ENCODE peak calls at places on chromosomes 4 and X, in five cellular contexts. R, N, T, W and D are unnamed samples. For H3K9me3, the result is how much of the 10 kb centered on the place peaks cover.

GRCh38 chr4:83128235-83128929 is 13.9 kb upstream of the PLAC8 start:
- DNase-seq in T (peak), N (no peak), W (no peak), R (no peak), D (no peak)

GRCh38 chr4:143433231-143433630 is 80.3 kb upstream of the SMARCA5 start:
- DNase-seq in T (no peak), N (no peak), W (no peak), R (no peak), D (no peak)

GRCh38 chrX:150216716-150217115 is 146.4 kb upstream of the MAMLD1 start:
- DNase-seq in T (no peak), N (no peak), W (no peak), R (no peak), D (no peak)

GRCh38 chr4:4990857-4991540 is 28.3 kb downstream of the CYTL1 start:
- DNase-seq in W (peak), R (peak), T (peak), N (peak), D (peak)

GRCh38 chr4:39348371-39349265 is 17.5 kb downstream of the RFC1 start:
- DNase-seq in R (no peak), W (no peak), N (peak), T (peak), D (no peak)

GRCh38 chr4:7426525-7427171 is 8.1 kb downstream of the PSAPL1 start:
- DNase-seq in W (peak), N (no peak), T (no peak), R (peak), D (peak)

GRCh38 chr4:73450398-73451004 is 14.5 kb downstream of the AFP start:
- DNase-seq in W (peak), N (peak), T (peak), R (no peak), D (no peak)

GRCh38 chr4:123599061-123599919 is 202.7 kb downstream of the SPRY1 start:
- DNase-seq in N (peak), T (peak), W (no peak), R (no peak), D (no peak)

GRCh38 chr4:139711461-139711860 is 45.8 kb downstream of the MGST2 start:
- DNase-seq in W (no peak), T (peak), R (no peak), N (no peak), D (no peak)

GRCh38 chr4:14566518-14566917 is 435.8 kb upstream of the CPEB2 start:
- DNase-seq in R (no peak), T (peak), N (no peak), W (no peak), D (no peak)

GRCh38 chr4:75912968-75913367 is 10.7 kb upstream of the PPEF2 start:
- DNase-seq in N (no peak), R (no peak), W (no peak), T (no peak), D (no peak)

GRCh38 chr4:24791043-24791442 is 4.3 kb upstream of the SOD3 start:
- DNase-seq in T (no peak), W (no peak), R (no peak), N (no peak), D (no peak)

GRCh38 chr4:48173055-48173991 is 39.3 kb upstream of the TXK start:
- DNase-seq in N (peak), R (peak), T (peak), W (no peak), D (no peak)

GRCh38 chr4:16261313-16261878 is 35.1 kb upstream of the TAPT1 start:
- DNase-seq in T (no peak), N (no peak), R (no peak), W (no peak), D (no peak)

GRCh38 chrX:148938348-148938747 is 437.9 kb downstream of the AFF2 start:
- DNase-seq in N (no peak), T (no peak), W (no peak), R (no peak), D (no peak)

GRCh38 chr4:147583876-147584275 is 33.3 kb upstream of the TMEM184C start:
- DNase-seq in N (no peak), W (no peak), R (no peak), T (peak), D (no peak)

GRCh38 chr4:602559-602942 is 22.8 kb upstream of the PDE6B start:
- DNase-seq in N (peak), R (peak), T (no peak), W (no peak), D (no peak)

GRCh38 chrX:49165901-49166881 is 3.6 kb downstream of the MAGIX start:
- DNase-seq in N (peak), T (peak), W (peak), R (peak), D (peak)

GRCh38 chr4:74433043-74433442 is 11.9 kb upstream of the AREG start:
- DNase-seq in N (no peak), W (no peak), T (no peak), R (no peak), D (no peak)

GRCh38 chrX:103329991-103330390 is at the start of gene TCEAL7:
- DNase-seq in T (peak), N (peak), W (peak), R (no peak), D (no peak)

GRCh38 chr4:111923786-111924185 is 221.5 kb upstream of the FAM241A start:
- DNase-seq in T (peak), W (no peak), N (no peak), R (no peak), D (no peak)

DNA sequence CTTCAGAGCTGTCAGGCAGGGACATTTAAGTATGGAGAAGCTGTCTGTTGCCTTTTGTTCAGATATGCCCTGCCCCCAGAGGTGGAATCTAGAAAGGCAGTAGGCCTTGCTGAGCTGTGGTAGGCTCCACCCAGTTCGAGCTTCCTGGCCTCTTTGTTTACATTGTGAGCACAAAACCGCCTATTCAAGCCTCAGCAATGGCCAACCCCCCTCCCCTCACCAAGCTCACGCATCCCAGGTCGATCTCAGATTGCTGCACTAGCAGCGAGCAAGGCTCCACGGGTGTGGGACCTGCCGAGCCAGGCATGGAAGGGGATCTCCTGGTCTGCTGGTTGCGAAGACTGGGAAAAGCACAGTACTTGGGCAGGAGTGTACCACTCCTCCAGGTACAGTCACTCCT is 59.3 kb downstream of the ZNF674 start:
- DNase-seq in N (no peak), R (no peak), W (no peak), T (no peak), D (no peak)
- H3K9me3 ChIP-seq in N (under half), R (under half), W (under half), T (under half), D (under half)

GRCh38 chr4:164614999-164615398 is 138.9 kb upstream of the SMIM31 start:
- DNase-seq in N (no peak), W (no peak), T (peak), R (no peak), D (no peak)

GRCh38 chr4:164616961-164617360 is 137.0 kb upstream of the SMIM31 start:
- DNase-seq in T (no peak), N (no peak), R (no peak), W (no peak), D (no peak)

GRCh38 chr4:164617426-164617825 is 136.5 kb upstream of the SMIM31 start:
- DNase-seq in R (no peak), T (no peak), N (no peak), W (no peak), D (no peak)

GRCh38 chr4:164613761-164614277 is 140.1 kb upstream of the SMIM31 start:
- DNase-seq in R (no peak), T (peak), N (peak), W (no peak), D (no peak)

GRCh38 chr4:164615964-164616363 is 138.0 kb upstream of the SMIM31 start:
- DNase-seq in W (no peak), N (no peak), R (no peak), T (no peak), D (no peak)
- H3K27ac ChIP-seq in W (no peak), N (no peak), R (no peak), T (no peak), D (no peak)

DNA sequence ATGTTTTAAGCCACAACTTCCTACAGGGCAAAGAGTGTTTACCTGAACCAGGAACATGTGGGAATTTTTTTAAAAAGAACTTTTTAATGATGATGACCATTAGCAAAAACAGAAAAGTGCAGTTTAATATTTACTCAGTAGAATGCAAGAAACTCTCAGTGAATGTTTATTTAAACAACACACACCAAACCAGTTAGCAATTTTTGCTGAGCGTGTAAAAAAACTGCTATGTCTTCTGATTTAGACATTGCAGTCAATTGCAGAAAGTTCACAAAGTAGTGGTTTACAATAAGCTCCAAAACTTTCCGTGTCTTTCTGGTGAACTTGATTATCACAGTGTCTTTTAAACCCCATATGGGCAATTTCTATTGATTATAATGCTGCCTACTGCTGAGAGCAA is 273.7 kb upstream of the DIAPH2 start:
- DNase-seq in T (no peak), W (no peak), R (no peak), N (no peak), D (no peak)
- TF ChIP-seq CTCF in T (no peak), W (no peak), R (no peak), N (no peak), D (no peak)

GRCh38 chrX:47878198-47878597 is 41.5 kb downstream of the ZNF81 start:
- DNase-seq in N (no peak), R (no peak), W (no peak), T (no peak), D (no peak)
- H3K9me3 ChIP-seq in N (under half), R (under half), W (under half), T (under half), D (under half)

GRCh38 chr4:132540797-132541196 is 608.3 kb upstream of the PCDH10 start:
- DNase-seq in W (no peak), T (no peak), N (no peak), R (no peak), D (no peak)
- H3K27ac ChIP-seq in W (no peak), T (no peak), N (no peak), R (no peak), D (no peak)

DNA sequence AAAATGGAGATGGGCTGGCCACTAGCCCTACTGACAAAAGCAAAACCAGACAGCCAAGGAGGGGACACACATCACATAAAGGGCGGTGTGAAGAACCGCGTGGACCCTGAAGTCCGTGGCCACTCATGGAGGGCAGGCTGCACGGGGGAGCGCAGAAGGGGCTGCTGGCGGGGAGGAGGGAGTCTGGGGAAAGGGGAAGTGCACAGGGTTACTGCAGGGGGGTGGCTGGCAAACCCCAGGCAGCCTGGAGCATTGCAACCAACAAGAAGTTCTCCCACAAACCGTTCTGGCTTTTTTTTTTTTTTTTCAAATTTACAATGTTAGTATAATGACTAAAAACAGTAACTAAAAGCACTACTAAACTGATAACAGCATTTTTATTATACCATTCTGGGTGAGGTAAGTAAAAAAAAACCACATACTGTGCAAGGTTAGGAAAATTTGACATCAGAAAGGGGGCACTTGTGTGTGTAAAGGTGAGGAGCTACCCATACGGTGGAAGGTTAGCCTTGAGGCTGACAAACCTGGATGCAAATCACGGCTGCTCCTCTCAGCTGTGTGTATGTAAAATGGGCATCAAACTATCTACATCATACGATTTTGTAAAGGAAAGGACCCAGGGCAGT is 87.1 kb downstream of the TSPAN5 start:
- DNase-seq in T (no peak), R (no peak), N (no peak), W (no peak), D (no peak)
- TF ChIP-seq CTCF in T (no peak), R (no peak), N (no peak), W (no peak), D (no peak)